ENCODE peak calls at places on chromosomes 11 and 22, in five cellular contexts. Y is stimulated activated CD8-positive, alpha-beta memory T cell treated with anti-CD3 and anti-CD28 coated beads, Interleukin-15, amount 100 ng/mL, for 48 hours; E is naive thymus-derived CD4-positive, alpha-beta T cell; D is A549; C is CD8-positive, alpha-beta T cell. V is an unnamed sample.

GRCh38 chr11:2587976-2588748 is 111.6 kb downstream of the KCNQ1OT1 start:
- DNase-seq in E (no peak), Y (no peak), C (peak; percentile 8), D (no peak), V (no peak)

GRCh38 chr22:28955817-28956216 is 72.4 kb downstream of the ZNRF3 start:
- DNase-seq in D (no peak), E (peak; percentile 83), C (peak; percentile 71), Y (peak; percentile 76), V (no peak)

GRCh38 chr11:61860054-61860903 is 31.1 kb downstream of the FADS3 start:
- DNase-seq in Y (no peak), E (no peak), C (no peak), D (peak; percentile 42), V (no peak)

GRCh38 chr22:49303061-49303735 is 524.5 kb downstream of the BRD1 start:
- DNase-seq in D (no peak), E (no peak), C (peak; percentile 1), Y (no peak), V (no peak)

GRCh38 chr22:31572939-31573338 is 76.6 kb downstream of the SFI1 start:
- DNase-seq in D (no peak), Y (no peak), C (no peak), E (no peak), V (no peak)

GRCh38 chr11:114137054-114137453 is 77.5 kb downstream of the ZBTB16 start:
- DNase-seq in C (no peak), E (no peak), D (no peak), Y (no peak), V (no peak)

GRCh38 chr22:43827926-43828710 is 16.0 kb upstream of the EFCAB6 start:
- DNase-seq in D (peak; percentile 12), E (no peak), C (no peak), Y (no peak), V (no peak)

GRCh38 chr11:23314162-23314561 is 453.9 kb upstream of the CCDC179 start:
- DNase-seq in Y (no peak), C (no peak), E (no peak), D (no peak), V (no peak)

GRCh38 chr11:93541884-93542752 is 1.1 kb downstream of the SMCO4 start:
- DNase-seq in E (peak; percentile 15), C (peak; percentile 25), Y (no peak), D (peak; percentile 58), V (peak; percentile 29)

GRCh38 chr11:17719028-17719939 is at the start of gene MYOD1:
- DNase-seq in D (peak; percentile 43), C (no peak), E (no peak), Y (no peak), V (peak; percentile 24)

GRCh38 chr11:28058333-28058732 is 49.6 kb downstream of the KIF18A start:
- DNase-seq in Y (no peak), D (peak; percentile 47), C (no peak), E (no peak), V (no peak)

GRCh38 chr11:96213500-96213899 is 129.5 kb downstream of the MAML2 start:
- DNase-seq in E (no peak), Y (no peak), C (no peak), D (peak; percentile 23), V (no peak)

GRCh38 chr11:64518928-64519327 is 72.1 kb upstream of the SLC22A12 start:
- DNase-seq in D (no peak), E (no peak), Y (peak; percentile 11), C (no peak), V (no peak)

GRCh38 chr11:469684-470667 is 19.9 kb downstream of the PTDSS2 start:
- DNase-seq in D (peak; percentile 58), E (no peak), C (no peak), Y (no peak), V (peak; percentile 45)

GRCh38 chr11:69368119-69368880 is 74.3 kb downstream of the MYEOV start:
- DNase-seq in C (peak; percentile 8), D (no peak), Y (no peak), E (no peak), V (no peak)

GRCh38 chr11:46112961-46113617 is 8.2 kb downstream of the PHF21A start:
- DNase-seq in Y (no peak), E (peak; percentile 62), C (peak; percentile 18), D (peak; percentile 83), V (peak; percentile 19)

GRCh38 chr11:63871962-63872832 is 33.3 kb downstream of the MARK2 start:
- DNase-seq in D (peak; percentile 86), E (no peak), C (peak; percentile 43), Y (peak; percentile 34), V (peak; percentile 41)

GRCh38 chr11:108897071-108897481 is 232.2 kb downstream of the DDX10 start:
- DNase-seq in E (no peak), C (no peak), D (no peak), Y (no peak), V (no peak)

GRCh38 chr11:9573775-9574555 is 495 bp downstream of the WEE1 start:
- DNase-seq in Y (no peak), E (no peak), D (no peak), C (peak; percentile 32), V (no peak)

GRCh38 chr11:100777118-100777517 is 90.0 kb downstream of the ARHGAP42 start:
- DNase-seq in E (no peak), Y (no peak), D (peak; percentile 88), C (no peak), V (peak; percentile 16)

GRCh38 chr11:2547806-2548205 is 103.0 kb downstream of the KCNQ1 start:
- DNase-seq in C (no peak), D (no peak), E (no peak), Y (no peak), V (no peak)

GRCh38 chr11:33868646-33869461 is 23.0 kb downstream of the LMO2 start:
- DNase-seq in C (no peak), D (no peak), Y (no peak), E (no peak), V (no peak)

GRCh38 chr11:57546869-57547518 is 9.6 kb downstream of the SMTNL1 start:
- DNase-seq in D (peak; percentile 50), Y (no peak), E (no peak), C (no peak), V (no peak)

GRCh38 chr11:133934096-133934495 is 22.7 kb downstream of the IGSF9B start:
- DNase-seq in Y (no peak), E (no peak), D (no peak), C (no peak), V (no peak)

GRCh38 chr11:112499153-112499907 is 238.7 kb upstream of the PLET1 start:
- DNase-seq in Y (no peak), C (no peak), D (no peak), E (no peak), V (peak; percentile 81)

GRCh38 chr11:1652026-1652425 is 22.5 kb downstream of the KRTAP5-5 start:
- DNase-seq in E (no peak), Y (no peak), D (no peak), C (no peak), V (no peak)

GRCh38 chr11:27740362-27741024 is 40.2 kb upstream of the BDNF start:
- DNase-seq in C (no peak), Y (no peak), D (no peak), E (no peak), V (no peak)

GRCh38 chr22:43114958-43115357 is 4.4 kb downstream of the BIK start:
- DNase-seq in C (no peak), D (no peak), Y (no peak), E (no peak), V (peak; percentile 45)

GRCh38 chr11:58744988-58745704 is 13.4 kb upstream of the GLYAT start:
- DNase-seq in D (no peak), E (no peak), C (no peak), Y (no peak), V (no peak)

GRCh38 chr11:92638678-92639077 is 330.8 kb upstream of the MTNR1B start:
- DNase-seq in E (no peak), D (peak; percentile 6), C (no peak), Y (no peak), V (no peak)

GRCh38 chr11:19777342-19778102 is 64.9 kb downstream of the NAV2 start:
- DNase-seq in D (peak; percentile 32), E (no peak), C (no peak), Y (no peak), V (no peak)

GRCh38 chr22:23223566-23224317 is 43.4 kb downstream of the BCR start:
- DNase-seq in C (no peak), E (no peak), Y (no peak), D (no peak), V (no peak)

GRCh38 chr11:117204283-117205080 is 5.3 kb downstream of the TAGLN start:
- DNase-seq in C (no peak), Y (no peak), D (no peak), E (no peak), V (no peak)

GRCh38 chr11:128054323-128054910 is 532.9 kb downstream of the ETS1 start:
- DNase-seq in E (no peak), D (no peak), C (peak; percentile 31), Y (no peak), V (no peak)

GRCh38 chr11:72844356-72844755 is 30.1 kb downstream of the ATG16L2 start:
- DNase-seq in E (no peak), C (no peak), Y (no peak), D (no peak), V (no peak)

GRCh38 chr11:78202733-78203167 is 14.0 kb downstream of the USP35 start:
- DNase-seq in C (peak; percentile 63), Y (no peak), D (no peak), E (peak; percentile 84), V (no peak)

V was measured in COR-L47.